ENCODE peak calls at places on chromosomes 6 and 20, in four cellular contexts. R is hippocampal formation, A is T-helper 2 cell, U is activated T-cell treated with anti-CD3 and anti-CD28 coated beads for 24 hours. W is an unnamed sample.

GRCh38 chr6:168828800-168829199 is 387.8 kb downstream of the SMOC2 start:
- DNase-seq in U (no peak), A (no peak), R (no peak), W (peak; percentile 29)

GRCh38 chr6:138107752-138108592 is 753 bp upstream of the PERP start:
- DNase-seq in U (no peak), A (no peak), R (no peak), W (no peak)

GRCh38 chr6:43007126-43007525 is 6.6 kb downstream of the MEA1 start:
- DNase-seq in R (no peak), A (no peak), U (no peak), W (no peak)

GRCh38 chr20:62405108-62405980 is 1.7 kb downstream of the CABLES2 start:
- DNase-seq in R (no peak), A (no peak), U (no peak), W (peak; percentile 25)

GRCh38 chr20:61044499-61044898 is 207.6 kb upstream of the CDH4 start:
- DNase-seq in U (no peak), R (no peak), A (no peak), W (no peak)

GRCh38 chr6:99349620-99350141 is at the start of gene FAXC:
- DNase-seq in A (no peak), U (no peak), R (peak; percentile 5), W (peak; percentile 8)

GRCh38 chr20:57531986-57532566 is 7.1 kb upstream of the CTCFL start:
- DNase-seq in R (no peak), U (no peak), A (no peak), W (no peak)

GRCh38 chr6:87941556-87942358 is 105.9 kb upstream of the SPACA1 start:
- DNase-seq in R (no peak), U (no peak), A (no peak), W (no peak)

GRCh38 chr20:44364068-44364467 is 8.6 kb downstream of the HNF4A start:
- DNase-seq in R (no peak), A (no peak), U (no peak), W (no peak)

GRCh38 chr20:60453847-60454246 is 495.6 kb downstream of the CDH26 start:
- DNase-seq in A (no peak), R (no peak), U (no peak), W (no peak)

GRCh38 chr6:6736753-6737654 is 148.5 kb downstream of the LY86 start:
- DNase-seq in R (no peak), A (no peak), U (no peak), W (peak; percentile 35)

GRCh38 chr20:3222635-3223600 is 13.6 kb downstream of the ITPA start:
- DNase-seq in R (no peak), A (no peak), U (no peak), W (peak; percentile 34)

GRCh38 chr6:110875548-110876169 is 1.1 kb downstream of the AMD1 start:
- DNase-seq in U (peak; percentile 55), R (no peak), A (peak; percentile 54), W (no peak)

GRCh38 chr20:62358728-62359490 is 8.2 kb downstream of the LAMA5 start:
- DNase-seq in A (no peak), U (no peak), R (no peak), W (no peak)

GRCh38 chr6:47203266-47203967 is 106.3 kb downstream of the TNFRSF21 start:
- DNase-seq in A (no peak), U (no peak), R (no peak), W (no peak)

GRCh38 chr20:51596656-51597388 is 54.3 kb upstream of the NFATC2 start:
- DNase-seq in U (no peak), R (no peak), A (no peak), W (no peak)

GRCh38 chr20:56032251-56032650 is 26.9 kb upstream of the CBLN4 start:
- DNase-seq in A (no peak), R (no peak), U (no peak), W (no peak)

GRCh38 chr6:42405025-42405424 is 46.7 kb downstream of the TRERF1 start:
- DNase-seq in U (no peak), A (no peak), R (no peak), W (peak; percentile 9)

GRCh38 chr6:73180718-73181619 is 44.3 kb downstream of the KHDC1L start:
- DNase-seq in U (no peak), A (no peak), R (peak; percentile 74), W (peak; percentile 80)

W was measured in renal cortical epithelial cell.